ENCODE peak calls at places on chromosomes 13 and 19, in five cellular contexts. B is psoas muscle; O is CD4-positive, alpha-beta memory T cell; F is ovary; Z is NCI-H1694 treated with DMSO at 0.1 percent for 48 hours. L is an unnamed sample.

GRCh38 chr19:11373166-11373884 is 1.1 kb upstream of the SWSAP1 start:
- DNase-seq in B (no peak), O (no peak), F (no peak), Z (peak; percentile 50), L (no peak)

GRCh38 chr19:38900220-38900629 is 456 bp downstream of the NFKBIB start:
- DNase-seq in B (no peak), O (no peak), F (no peak), Z (no peak), L (no peak)

GRCh38 chr13:109704771-109705628 is 81.4 kb downstream of the IRS2 start:
- DNase-seq in B (peak; percentile 68), O (no peak), F (no peak), Z (no peak), L (no peak)

GRCh38 chr19:2376784-2377519 is 16.9 kb downstream of the TMPRSS9 start:
- DNase-seq in B (no peak), O (no peak), F (no peak), Z (no peak), L (no peak)

GRCh38 chr13:72109863-72110262 is 242.9 kb upstream of the DACH1 start:
- DNase-seq in B (no peak), O (no peak), F (no peak), Z (no peak), L (no peak)

GRCh38 chr13:99774644-99775043 is 196.9 kb downstream of the ZIC5 start:
- DNase-seq in B (no peak), O (no peak), F (no peak), Z (no peak), L (no peak)

GRCh38 chr13:77338329-77338728 is 11.4 kb upstream of the MYCBP2 start:
- DNase-seq in B (no peak), O (no peak), F (no peak), Z (no peak), L (no peak)

GRCh38 chr13:67438465-67438864 is 208.3 kb upstream of the PCDH9 start:
- DNase-seq in B (no peak), O (no peak), F (no peak), Z (no peak), L (peak; percentile 58)

GRCh38 chr19:6811906-6812305 is 39.4 kb downstream of the VAV1 start:
- DNase-seq in B (no peak), O (peak; percentile 29), F (no peak), Z (no peak), L (peak; percentile 61)

GRCh38 chr13:114151031-114151430 is 18.6 kb upstream of the RASA3 start:
- DNase-seq in B (no peak), O (peak; percentile 47), F (no peak), Z (no peak), L (no peak)

GRCh38 chr13:44801990-44802389 is 187.3 kb downstream of the NUFIP1 start:
- DNase-seq in B (no peak), O (no peak), F (no peak), Z (no peak), L (no peak)

GRCh38 chr19:42277821-42278809 is 9.1 kb downstream of the CIC start:
- DNase-seq in B (peak; percentile 53), O (no peak), F (no peak), Z (peak; percentile 71), L (no peak)

GRCh38 chr19:46271488-46272197 is 25.2 kb upstream of the HIF3A start:
- DNase-seq in B (no peak), O (no peak), F (no peak), Z (no peak), L (no peak)

GRCh38 chr13:98429977-98430785 is 146.7 kb downstream of the STK24 start:
- DNase-seq in B (no peak), O (no peak), F (no peak), Z (no peak), L (no peak)

GRCh38 chr13:48043789-48044503 is 6.4 kb downstream of the NUDT15 start:
- DNase-seq in B (no peak), O (no peak), F (no peak), Z (no peak), L (no peak)

L was measured in HEK293T.